ENCODE peak calls at places on chromosomes 7 and 10, in eight cellular contexts. One of them, this sample, is unnamed.
A peak's percentile ranks its signal among the peaks of the same experiment; 100 is the strongest.

GRCh38 chr10:102009801-102010425 is 46.1 kb downstream of the ARMH3 start:
- DNase-seq in right atrium auricular region: peak; percentile 63
- DNase-seq in WTC11: peak; percentile 31
- DNase-seq in brain microvascular endothelial cell: peak; percentile 90
- DNase-seq in GM10248: peak; percentile 72
- DNase-seq in endothelial cell: peak; percentile 36
- DNase-seq in cardiac muscle cell: peak; percentile 92
- DNase-seq in dorsolateral prefrontal cortex: peak; percentile 34
- DNase-seq in this sample: peak; percentile 34

GRCh38 chr7:44755698-44756627 is 7.3 kb downstream of the ZMIZ2 start:
- DNase-seq in dorsolateral prefrontal cortex: no peak
- DNase-seq in endothelial cell: no peak
- DNase-seq in GM10248: no peak
- DNase-seq in WTC11: no peak
- DNase-seq in right atrium auricular region: no peak
- DNase-seq in brain microvascular endothelial cell: no peak
- DNase-seq in cardiac muscle cell: no peak
- DNase-seq in this sample: no peak

GRCh38 chr10:43043342-43043772 is 33.5 kb upstream of the RET start:
- DNase-seq in GM10248: no peak
- DNase-seq in dorsolateral prefrontal cortex: peak; percentile 8
- DNase-seq in endothelial cell: no peak
- DNase-seq in WTC11: no peak
- DNase-seq in brain microvascular endothelial cell: no peak
- DNase-seq in right atrium auricular region: no peak
- DNase-seq in cardiac muscle cell: no peak
- DNase-seq in this sample: peak; percentile 1

GRCh38 chr7:96303105-96303685 is 18.7 kb downstream of the SLC25A13 start:
- DNase-seq in WTC11: no peak
- DNase-seq in right atrium auricular region: no peak
- DNase-seq in brain microvascular endothelial cell: peak; percentile 94
- DNase-seq in cardiac muscle cell: peak; percentile 50
- DNase-seq in endothelial cell: no peak
- DNase-seq in dorsolateral prefrontal cortex: no peak
- DNase-seq in GM10248: no peak
- DNase-seq in this sample: no peak

GRCh38 chr10:89494615-89495014 is 40.8 kb downstream of the SLC16A12 start:
- DNase-seq in WTC11: no peak
- DNase-seq in GM10248: no peak
- DNase-seq in right atrium auricular region: no peak
- DNase-seq in brain microvascular endothelial cell: no peak
- DNase-seq in cardiac muscle cell: peak; percentile 70
- DNase-seq in dorsolateral prefrontal cortex: no peak
- DNase-seq in endothelial cell: no peak
- DNase-seq in this sample: no peak

GRCh38 chr10:60417898-60418297 is 28.2 kb upstream of the ANK3 start:
- DNase-seq in WTC11: no peak
- DNase-seq in endothelial cell: no peak
- DNase-seq in right atrium auricular region: no peak
- DNase-seq in cardiac muscle cell: no peak
- DNase-seq in GM10248: no peak
- DNase-seq in brain microvascular endothelial cell: no peak
- DNase-seq in dorsolateral prefrontal cortex: no peak
- DNase-seq in this sample: no peak

GRCh38 chr7:988426-988911 is 5.5 kb downstream of the CYP2W1 start:
- DNase-seq in cardiac muscle cell: peak; percentile 65
- DNase-seq in endothelial cell: no peak
- DNase-seq in WTC11: no peak
- DNase-seq in brain microvascular endothelial cell: no peak
- DNase-seq in right atrium auricular region: no peak
- DNase-seq in GM10248: peak; percentile 65
- DNase-seq in dorsolateral prefrontal cortex: no peak
- DNase-seq in this sample: no peak

GRCh38 chr7:140200102-140200989 is 23.6 kb upstream of the KDM7A start:
- DNase-seq in WTC11: no peak
- DNase-seq in dorsolateral prefrontal cortex: no peak
- DNase-seq in right atrium auricular region: peak; percentile 90
- DNase-seq in cardiac muscle cell: peak; percentile 80
- DNase-seq in GM10248: no peak
- DNase-seq in brain microvascular endothelial cell: peak; percentile 72
- DNase-seq in endothelial cell: no peak
- DNase-seq in this sample: no peak

GRCh38 chr10:132858121-132859081 is 72.5 kb upstream of the NKX6-2 start:
- DNase-seq in GM10248: no peak
- DNase-seq in cardiac muscle cell: no peak
- DNase-seq in brain microvascular endothelial cell: no peak
- DNase-seq in dorsolateral prefrontal cortex: no peak
- DNase-seq in right atrium auricular region: no peak
- DNase-seq in WTC11: peak; percentile 61
- DNase-seq in endothelial cell: no peak
- DNase-seq in this sample: no peak

GRCh38 chr10:69934768-69935167 is 117.9 kb upstream of the MACROH2A2 start:
- DNase-seq in dorsolateral prefrontal cortex: no peak
- DNase-seq in cardiac muscle cell: no peak
- DNase-seq in right atrium auricular region: no peak
- DNase-seq in GM10248: no peak
- DNase-seq in WTC11: no peak
- DNase-seq in brain microvascular endothelial cell: no peak
- DNase-seq in endothelial cell: no peak
- DNase-seq in this sample: no peak

GRCh38 chr10:29529146-29529545 is 105.6 kb downstream of the SVIL start:
- DNase-seq in right atrium auricular region: no peak
- DNase-seq in GM10248: no peak
- DNase-seq in dorsolateral prefrontal cortex: no peak
- DNase-seq in brain microvascular endothelial cell: no peak
- DNase-seq in cardiac muscle cell: no peak
- DNase-seq in endothelial cell: no peak
- DNase-seq in WTC11: no peak
- DNase-seq in this sample: no peak

GRCh38 chr10:5609952-5610616 is 56.3 kb downstream of the ASB13 start:
- DNase-seq in brain microvascular endothelial cell: no peak
- DNase-seq in endothelial cell: no peak
- DNase-seq in cardiac muscle cell: no peak
- DNase-seq in right atrium auricular region: no peak
- DNase-seq in WTC11: no peak
- DNase-seq in dorsolateral prefrontal cortex: no peak
- DNase-seq in GM10248: no peak
- DNase-seq in this sample: no peak

GRCh38 chr10:73517166-73517888 is 21.5 kb upstream of the PPP3CB start:
- DNase-seq in right atrium auricular region: no peak
- DNase-seq in WTC11: no peak
- DNase-seq in brain microvascular endothelial cell: peak; percentile 1
- DNase-seq in cardiac muscle cell: no peak
- DNase-seq in endothelial cell: no peak
- DNase-seq in dorsolateral prefrontal cortex: no peak
- DNase-seq in GM10248: no peak
- DNase-seq in this sample: no peak

GRCh38 chr7:78224923-78225322 is 426.4 kb downstream of the PHTF2 start:
- DNase-seq in dorsolateral prefrontal cortex: no peak
- DNase-seq in GM10248: no peak
- DNase-seq in WTC11: no peak
- DNase-seq in endothelial cell: no peak
- DNase-seq in cardiac muscle cell: no peak
- DNase-seq in right atrium auricular region: no peak
- DNase-seq in brain microvascular endothelial cell: no peak
- DNase-seq in this sample: no peak

GRCh38 chr7:36795451-36796021 is 71.2 kb upstream of the AOAH start:
- DNase-seq in cardiac muscle cell: peak; percentile 13
- DNase-seq in WTC11: no peak
- DNase-seq in brain microvascular endothelial cell: no peak
- DNase-seq in endothelial cell: no peak
- DNase-seq in dorsolateral prefrontal cortex: no peak
- DNase-seq in right atrium auricular region: no peak
- DNase-seq in GM10248: no peak
- DNase-seq in this sample: no peak

GRCh38 chr7:94088560-94088959 is 84.4 kb upstream of the BET1 start:
- DNase-seq in brain microvascular endothelial cell: no peak
- DNase-seq in GM10248: no peak
- DNase-seq in right atrium auricular region: no peak
- DNase-seq in cardiac muscle cell: peak; percentile 23
- DNase-seq in endothelial cell: no peak
- DNase-seq in dorsolateral prefrontal cortex: no peak
- DNase-seq in WTC11: no peak
- DNase-seq in this sample: no peak

GRCh38 chr7:38507379-38507778 is 123.8 kb downstream of the AMPH start:
- DNase-seq in GM10248: no peak
- DNase-seq in cardiac muscle cell: no peak
- DNase-seq in brain microvascular endothelial cell: no peak
- DNase-seq in endothelial cell: no peak
- DNase-seq in WTC11: no peak
- DNase-seq in dorsolateral prefrontal cortex: no peak
- DNase-seq in right atrium auricular region: no peak
- DNase-seq in this sample: no peak

DNA sequence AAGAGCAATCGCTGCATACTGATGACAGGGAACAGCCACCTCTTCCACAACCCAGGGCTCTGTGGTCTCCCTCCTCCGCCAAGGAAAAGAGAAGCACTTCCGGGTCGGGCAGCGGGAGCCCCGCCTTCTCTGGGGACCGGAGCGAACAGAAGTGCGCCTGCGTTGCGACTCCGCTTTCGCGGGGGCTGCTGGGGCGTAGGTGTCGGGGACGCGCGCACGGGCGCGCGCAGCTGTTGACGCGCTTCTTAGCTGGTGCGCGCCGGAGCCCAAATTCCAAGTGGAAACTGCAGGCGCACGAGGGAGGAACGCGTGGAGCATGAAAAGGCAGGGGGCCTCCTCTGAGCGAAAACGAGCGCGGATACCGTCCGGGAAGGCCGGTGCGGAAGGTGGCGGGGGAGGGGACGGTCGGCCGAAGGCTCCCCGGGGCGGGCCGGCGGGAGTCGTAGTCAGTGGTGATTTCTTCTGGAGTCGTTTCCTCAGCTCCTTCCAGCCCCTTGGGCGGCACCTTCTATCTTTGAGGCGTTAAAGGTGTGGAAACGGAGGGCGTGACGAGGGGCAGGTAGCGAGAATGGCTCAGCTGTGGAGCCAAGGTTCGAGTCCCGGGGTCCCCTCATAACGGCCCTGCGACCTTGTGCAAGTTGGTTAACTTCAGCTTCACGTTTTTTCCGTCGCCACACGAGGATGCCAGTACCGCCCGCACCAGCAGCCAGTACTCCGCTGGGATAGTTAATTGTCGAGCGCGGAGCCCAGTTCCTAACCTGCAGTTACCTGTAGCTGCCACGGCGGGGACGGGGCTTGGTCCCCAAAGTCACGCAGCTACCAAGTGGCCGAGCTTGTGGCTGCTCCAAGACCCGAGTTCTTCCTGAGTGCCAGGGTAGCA is at the start of the genes COX15 and CUTC:
- DNase-seq in endothelial cell: peak; percentile 95
- DNase-seq in WTC11: peak; percentile 98
- DNase-seq in cardiac muscle cell: peak; percentile 98
- DNase-seq in dorsolateral prefrontal cortex: peak; percentile 90
- DNase-seq in right atrium auricular region: peak; percentile 96
- DNase-seq in GM10248: peak; percentile 96
- DNase-seq in brain microvascular endothelial cell: peak; percentile 91
- DNase-seq in this sample: peak; percentile 97
- TF ChIP-seq CTCF in endothelial cell: peak; percentile 39
- TF ChIP-seq CTCF in WTC11: no peak
- TF ChIP-seq CTCF in cardiac muscle cell: peak; percentile 21
- TF ChIP-seq CTCF in dorsolateral prefrontal cortex: peak; percentile 31
- TF ChIP-seq CTCF in right atrium auricular region: peak; percentile 44
- TF ChIP-seq CTCF in GM10248: peak; percentile 12
- TF ChIP-seq CTCF in brain microvascular endothelial cell: peak; percentile 46
- TF ChIP-seq CTCF in this sample: peak; percentile 43

DNA sequence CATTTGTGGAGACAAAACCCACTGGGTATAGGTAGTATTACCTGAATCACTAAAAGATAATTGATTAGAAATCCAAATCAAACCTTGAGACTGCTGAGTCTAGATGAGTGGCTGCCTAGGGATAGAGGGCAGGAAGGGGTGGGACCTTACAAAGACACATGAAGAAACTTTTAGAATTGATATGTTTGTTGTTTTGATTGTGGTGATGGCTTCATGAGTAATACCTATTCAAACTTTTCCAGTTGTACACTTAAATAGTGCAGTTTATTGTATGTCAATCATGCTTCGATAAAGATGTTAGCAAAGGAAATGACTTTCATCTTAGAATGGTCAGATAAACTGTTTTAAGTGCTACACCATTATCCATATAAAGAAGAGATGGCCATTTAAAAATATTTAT is 188.7 kb upstream of the KAT6B start:
- DNase-seq in cardiac muscle cell: no peak
- DNase-seq in right atrium auricular region: no peak
- DNase-seq in brain microvascular endothelial cell: no peak
- DNase-seq in WTC11: no peak
- DNase-seq in endothelial cell: no peak
- DNase-seq in GM10248: no peak
- DNase-seq in dorsolateral prefrontal cortex: no peak
- DNase-seq in this sample: no peak
- TF ChIP-seq CTCF in cardiac muscle cell: no peak
- TF ChIP-seq CTCF in right atrium auricular region: no peak
- TF ChIP-seq CTCF in brain microvascular endothelial cell: no peak
- TF ChIP-seq CTCF in WTC11: no peak
- TF ChIP-seq CTCF in endothelial cell: no peak
- TF ChIP-seq CTCF in GM10248: no peak
- TF ChIP-seq CTCF in dorsolateral prefrontal cortex: no peak
- TF ChIP-seq CTCF in this sample: no peak

DNA sequence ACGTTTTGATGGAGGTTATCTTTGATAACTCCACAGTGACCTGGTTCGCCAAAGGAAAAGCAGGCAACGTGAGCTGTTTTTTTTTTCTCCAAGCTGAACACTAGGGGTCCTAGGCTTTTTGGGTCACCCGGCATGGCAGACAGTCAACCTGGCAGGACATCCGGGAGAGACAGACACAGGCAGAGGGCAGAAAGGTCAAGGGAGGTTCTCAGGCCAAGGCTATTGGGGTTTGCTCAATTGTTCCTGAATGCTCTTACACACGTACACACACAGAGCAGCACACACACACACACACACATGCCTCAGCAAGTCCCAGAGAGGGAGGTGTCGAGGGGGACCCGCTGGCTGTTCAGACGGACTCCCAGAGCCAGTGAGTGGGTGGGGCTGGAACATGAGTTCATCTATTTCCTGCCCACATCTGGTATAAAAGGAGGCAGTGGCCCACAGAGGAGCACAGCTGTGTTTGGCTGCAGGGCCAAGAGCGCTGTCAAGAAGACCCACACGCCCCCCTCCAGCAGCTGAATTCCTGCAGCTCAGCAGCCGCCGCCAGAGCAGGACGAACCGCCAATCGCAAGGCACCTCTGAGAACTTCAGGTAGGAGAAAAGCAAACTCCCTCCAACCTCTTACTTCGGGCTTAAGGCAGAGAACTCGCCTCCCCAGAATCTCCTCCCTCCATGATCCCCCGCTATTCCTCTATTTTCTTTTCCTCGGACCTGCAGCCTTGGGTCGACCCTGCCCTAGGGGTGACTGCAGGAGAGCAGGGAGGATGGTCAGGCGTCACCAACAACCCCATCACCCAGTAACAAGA is at the start of gene SERPINE1:
- DNase-seq in cardiac muscle cell: peak; percentile 100
- DNase-seq in brain microvascular endothelial cell: peak; percentile 100
- DNase-seq in WTC11: peak; percentile 61
- DNase-seq in endothelial cell: peak; percentile 41
- DNase-seq in GM10248: peak; percentile 84
- DNase-seq in right atrium auricular region: peak; percentile 96
- DNase-seq in dorsolateral prefrontal cortex: peak; percentile 39
- DNase-seq in this sample: peak; percentile 60
- TF ChIP-seq CTCF in cardiac muscle cell: peak; percentile 30
- TF ChIP-seq CTCF in brain microvascular endothelial cell: peak; percentile 54
- TF ChIP-seq CTCF in WTC11: no peak
- TF ChIP-seq CTCF in endothelial cell: no peak
- TF ChIP-seq CTCF in GM10248: no peak
- TF ChIP-seq CTCF in right atrium auricular region: peak; percentile 23
- TF ChIP-seq CTCF in dorsolateral prefrontal cortex: no peak
- TF ChIP-seq CTCF in this sample: peak; percentile 17

GRCh38 chr10:106011189-106011744 is 1153.2 kb downstream of the SORCS1 start:
- DNase-seq in right atrium auricular region: no peak
- DNase-seq in dorsolateral prefrontal cortex: no peak
- DNase-seq in brain microvascular endothelial cell: no peak
- DNase-seq in endothelial cell: no peak
- DNase-seq in GM10248: no peak
- DNase-seq in WTC11: no peak
- DNase-seq in cardiac muscle cell: no peak
- DNase-seq in this sample: no peak
- TF ChIP-seq CTCF in right atrium auricular region: no peak
- TF ChIP-seq CTCF in dorsolateral prefrontal cortex: no peak
- TF ChIP-seq CTCF in brain microvascular endothelial cell: no peak
- TF ChIP-seq CTCF in endothelial cell: no peak
- TF ChIP-seq CTCF in GM10248: no peak
- TF ChIP-seq CTCF in WTC11: no peak
- TF ChIP-seq CTCF in cardiac muscle cell: no peak
- TF ChIP-seq CTCF in this sample: no peak

This sample was measured in nephron progenitor cell.